ENCODE peak calls at places on chromosomes 3 and 15, in seven cellular contexts. P is PC-3, I is uterus, S is mesendoderm, J is IMR-90, Y is PC-9, W is substantia nigra. E is an unnamed sample.

GRCh38 chr3:106452096-106452495 is 583.3 kb upstream of the CBLB start:
- DNase-seq in P (no peak), I (no peak), S (no peak), J (no peak), Y (no peak), W (no peak), E (no peak)

GRCh38 chr3:23455775-23456174 is 252.6 kb downstream of the UBE2E2 start:
- DNase-seq in P (peak; percentile 49), I (no peak), S (no peak), J (peak; percentile 88), Y (no peak), W (no peak), E (no peak)

GRCh38 chr3:56751056-56751455 is 50.7 kb downstream of the ARHGEF3 start:
- DNase-seq in P (no peak), I (no peak), S (no peak), J (no peak), Y (no peak), W (no peak), E (no peak)

GRCh38 chr3:31246293-31247062 is 286.2 kb upstream of the STT3B start:
- DNase-seq in P (no peak), I (no peak), S (peak; percentile 44), J (no peak), Y (no peak), W (no peak), E (no peak)

GRCh38 chr15:61828860-61829513 is 231.3 kb downstream of the VPS13C start:
- DNase-seq in P (no peak), I (peak; percentile 67), S (no peak), J (no peak), Y (no peak), W (no peak), E (peak; percentile 43)

GRCh38 chr15:25249236-25250010 is 189.4 kb downstream of the UBE3A start:
- DNase-seq in P (no peak), I (peak; percentile 5), S (no peak), J (no peak), Y (no peak), W (no peak), E (peak; percentile 6)

GRCh38 chr15:92637621-92638020 is 18.0 kb downstream of the FAM174B start:
- DNase-seq in P (no peak), I (no peak), S (no peak), J (no peak), Y (no peak), W (no peak), E (no peak)

GRCh38 chr15:68997930-68998777 is 16.3 kb upstream of the NOX5 start:
- DNase-seq in P (no peak), I (no peak), S (no peak), J (no peak), Y (no peak), W (no peak), E (no peak)

GRCh38 chr15:58077427-58077826 is 11.9 kb upstream of the ALDH1A2 start:
- DNase-seq in P (peak; percentile 40), I (no peak), S (peak; percentile 49), J (no peak), Y (no peak), W (no peak), E (no peak)

GRCh38 chr3:45604999-45605398 is 10.4 kb downstream of the LIMD1 start:
- DNase-seq in P (no peak), I (no peak), S (no peak), J (no peak), Y (no peak), W (no peak), E (no peak)

GRCh38 chr15:52652286-52652685 is 26.9 kb downstream of the ATOSA start:
- DNase-seq in P (no peak), I (no peak), S (no peak), J (no peak), Y (no peak), W (no peak), E (no peak)

GRCh38 chr3:46127503-46127902 is 80.6 kb downstream of the CCR1 start:
- DNase-seq in P (peak; percentile 93), I (no peak), S (peak; percentile 72), J (peak; percentile 87), Y (peak; percentile 57), W (no peak), E (no peak)

GRCh38 chr15:51973220-51973619 is 1.6 kb upstream of the LEO1 start:
- DNase-seq in P (no peak), I (no peak), S (no peak), J (no peak), Y (no peak), W (no peak), E (no peak)

GRCh38 chr3:23198801-23199200 is 4.3 kb upstream of the UBE2E2 start:
- DNase-seq in P (no peak), I (no peak), S (no peak), J (peak; percentile 46), Y (no peak), W (no peak), E (no peak)

GRCh38 chr15:90414408-90415028 is 26.5 kb downstream of the IQGAP1 start:
- DNase-seq in P (peak; percentile 78), I (no peak), S (peak; percentile 68), J (peak; percentile 91), Y (no peak), W (no peak), E (no peak)

GRCh38 chr15:95994418-95994817 is 336.1 kb upstream of the NR2F2 start:
- DNase-seq in P (no peak), I (no peak), S (peak; percentile 66), J (peak; percentile 82), Y (no peak), W (no peak), E (no peak)

GRCh38 chr3:16307832-16308531 is 43.0 kb downstream of the OXNAD1 start:
- DNase-seq in P (no peak), I (no peak), S (no peak), J (no peak), Y (no peak), W (no peak), E (no peak)

GRCh38 chr3:149971403-149972075 is 844 bp upstream of the PFN2 start:
- DNase-seq in P (peak; percentile 67), I (no peak), S (peak; percentile 90), J (peak; percentile 64), Y (peak; percentile 69), W (peak; percentile 57), E (peak; percentile 84)

GRCh38 chr3:138509586-138509985 is 75.2 kb downstream of the ESYT3 start:
- DNase-seq in P (peak; percentile 10), I (no peak), S (no peak), J (peak; percentile 68), Y (no peak), W (no peak), E (no peak)

GRCh38 chr15:69298697-69299441 is at the start of gene PAQR5:
- DNase-seq in P (peak; percentile 60), I (no peak), S (no peak), J (no peak), Y (peak; percentile 54), W (no peak), E (peak; percentile 71)

GRCh38 chr15:66226736-66227135 is 26.8 kb downstream of the MEGF11 start:
- DNase-seq in P (no peak), I (no peak), S (no peak), J (no peak), Y (no peak), W (no peak), E (no peak)

GRCh38 chr3:106401666-106402319 is 533.0 kb upstream of the CBLB start:
- DNase-seq in P (peak; percentile 48), I (no peak), S (no peak), J (peak; percentile 54), Y (no peak), W (no peak), E (no peak)

GRCh38 chr3:131053021-131053420 is 26.3 kb downstream of the NEK11 start:
- DNase-seq in P (peak; percentile 28), I (no peak), S (no peak), J (peak; percentile 1), Y (no peak), W (no peak), E (no peak)

GRCh38 chr15:72936691-72937679 is 115.3 kb upstream of the NEO1 start:
- DNase-seq in P (no peak), I (no peak), S (no peak), J (no peak), Y (no peak), W (no peak), E (no peak)

GRCh38 chr15:72934006-72934405 is 118.3 kb upstream of the NEO1 start:
- DNase-seq in P (no peak), I (no peak), S (no peak), J (peak; percentile 21), Y (no peak), W (no peak), E (no peak)

GRCh38 chr15:72934921-72935320 is 117.3 kb upstream of the NEO1 start:
- DNase-seq in P (no peak), I (no peak), S (no peak), J (peak; percentile 59), Y (no peak), W (no peak), E (no peak)

GRCh38 chr15:72936237-72936636 is 116.0 kb upstream of the NEO1 start:
- DNase-seq in P (no peak), I (no peak), S (no peak), J (no peak), Y (no peak), W (no peak), E (no peak)

DNA sequence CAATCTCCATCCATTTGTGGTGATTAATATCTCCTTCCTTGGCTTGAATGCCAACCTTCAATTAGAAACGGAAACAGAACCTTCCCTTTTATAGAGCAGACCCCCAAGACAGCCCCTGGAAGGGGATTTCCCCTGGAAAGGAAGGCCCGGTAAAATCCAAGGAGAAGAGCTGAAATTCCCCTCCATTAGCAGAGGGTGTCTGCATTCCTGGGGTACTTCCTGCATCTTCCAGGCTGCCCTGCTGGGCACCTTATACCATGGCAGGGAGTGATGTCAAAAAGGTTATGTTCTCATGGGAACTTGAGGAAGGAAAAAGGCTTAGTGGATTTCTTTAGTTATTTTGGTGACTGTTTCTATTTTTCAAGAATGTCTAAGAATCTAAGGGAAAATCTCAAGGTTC is 116.7 kb upstream of the NEO1 start:
- DNase-seq in P (no peak), I (no peak), S (no peak), J (no peak), Y (no peak), W (no peak), E (no peak)
- H3K27ac ChIP-seq in P (no peak overlapping the region), I (no peak overlapping the region), S (no peak overlapping the region), J (peak overlapping the region; percentile 73), Y (no peak overlapping the region), W (no peak overlapping the region), E (no peak overlapping the region)

GRCh38 chr3:160163259-160163878 is 61.9 kb upstream of the C3orf80 start:
- DNase-seq in P (peak; percentile 46), I (no peak), S (no peak), J (peak; percentile 47), Y (no peak), W (no peak), E (no peak)
- H3K27ac ChIP-seq in P (no peak overlapping the region), I (no peak overlapping the region), S (no peak overlapping the region), J (no peak overlapping the region), Y (no peak overlapping the region), W (no peak overlapping the region), E (no peak overlapping the region)

DNA sequence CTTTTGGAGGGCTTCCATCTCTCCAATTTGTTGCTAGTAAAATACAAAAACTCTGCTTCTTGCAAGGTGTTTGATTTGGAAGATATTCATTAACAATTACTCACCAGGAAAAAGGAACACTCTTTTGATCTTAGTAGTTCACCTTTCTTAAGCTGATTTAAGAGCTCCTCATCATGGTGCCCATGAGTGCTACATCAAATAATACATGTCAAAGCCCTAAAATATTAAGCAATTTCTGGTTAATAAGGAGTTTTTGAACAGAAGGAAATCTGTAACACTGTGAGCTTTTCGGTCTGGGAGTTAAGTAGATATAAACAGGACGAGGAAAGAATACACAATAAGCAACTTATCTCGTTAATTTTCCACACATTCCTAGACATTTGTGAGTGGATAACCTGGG is 83.9 kb upstream of the DCBLD2 start:
- DNase-seq in P (peak; percentile 56), I (no peak), S (no peak), J (no peak), Y (no peak), W (no peak), E (no peak)
- H3K27ac ChIP-seq in P (peak overlapping the region; percentile 65), I (no peak overlapping the region), S (no peak overlapping the region), J (no peak overlapping the region), Y (no peak overlapping the region), W (no peak overlapping the region), E (no peak overlapping the region)

GRCh38 chr15:64740361-64741170 is 34.8 kb downstream of the RBPMS2 start:
- DNase-seq in P (peak; percentile 51), I (peak; percentile 84), S (no peak), J (peak; percentile 77), Y (peak; percentile 8), W (no peak), E (peak; percentile 90)
- H3K27ac ChIP-seq in P (no peak overlapping the region), I (peak overlapping the region; percentile 93), S (no peak overlapping the region), J (no peak overlapping the region), Y (no peak overlapping the region), W (no peak overlapping the region), E (peak overlapping the region; percentile 32)

E was measured in right cardiac atrium.